ENCODE peak calls at places on chromosomes 13 and 19, in nine cellular contexts. One of them, this sample, is unnamed.

GRCh38 chr19:3012522-3013260 is 16.4 kb downstream of the TLE2 start:
- DNase-seq in psoas muscle: no peak
- DNase-seq in dermis microvascular lymphatic vessel endothelial cell: no peak
- DNase-seq in NCI-H1105: no peak
- DNase-seq in neural progenitor cell: peak; percentile 23
- DNase-seq in adipocyte: no peak
- DNase-seq in T-helper 1 cell: no peak
- DNase-seq in NCI-H1092 treated with DMSO at 0.1 percent for 48 hours: no peak
- DNase-seq in central memory CD4-positive, alpha-beta T cell: no peak
- DNase-seq in this sample: no peak

GRCh38 chr19:38173324-38174041 is 50.5 kb downstream of the DPF1 start:
- DNase-seq in central memory CD4-positive, alpha-beta T cell: no peak
- DNase-seq in dermis microvascular lymphatic vessel endothelial cell: peak; percentile 77
- DNase-seq in psoas muscle: peak; percentile 97
- DNase-seq in neural progenitor cell: no peak
- DNase-seq in adipocyte: no peak
- DNase-seq in NCI-H1092 treated with DMSO at 0.1 percent for 48 hours: peak; percentile 90
- DNase-seq in NCI-H1105: peak; percentile 83
- DNase-seq in T-helper 1 cell: no peak
- DNase-seq in this sample: no peak

GRCh38 chr19:798415-799075 is 1.3 kb downstream of the PTBP1 start:
- DNase-seq in NCI-H1092 treated with DMSO at 0.1 percent for 48 hours: no peak
- DNase-seq in T-helper 1 cell: no peak
- DNase-seq in adipocyte: peak; percentile 59
- DNase-seq in psoas muscle: no peak
- DNase-seq in neural progenitor cell: peak; percentile 41
- DNase-seq in central memory CD4-positive, alpha-beta T cell: no peak
- DNase-seq in dermis microvascular lymphatic vessel endothelial cell: no peak
- DNase-seq in NCI-H1105: no peak
- DNase-seq in this sample: no peak

GRCh38 chr19:37931941-37932655 is 25.1 kb downstream of the SIPA1L3 start:
- DNase-seq in psoas muscle: peak; percentile 58
- DNase-seq in T-helper 1 cell: no peak
- DNase-seq in adipocyte: peak; percentile 34
- DNase-seq in neural progenitor cell: peak; percentile 87
- DNase-seq in central memory CD4-positive, alpha-beta T cell: no peak
- DNase-seq in NCI-H1105: peak; percentile 85
- DNase-seq in dermis microvascular lymphatic vessel endothelial cell: peak; percentile 62
- DNase-seq in NCI-H1092 treated with DMSO at 0.1 percent for 48 hours: peak; percentile 80
- DNase-seq in this sample: peak; percentile 20

GRCh38 chr13:28955264-28955966 is 135.3 kb downstream of the MTUS2 start:
- DNase-seq in psoas muscle: no peak
- DNase-seq in NCI-H1105: no peak
- DNase-seq in T-helper 1 cell: no peak
- DNase-seq in central memory CD4-positive, alpha-beta T cell: no peak
- DNase-seq in NCI-H1092 treated with DMSO at 0.1 percent for 48 hours: no peak
- DNase-seq in dermis microvascular lymphatic vessel endothelial cell: no peak
- DNase-seq in adipocyte: no peak
- DNase-seq in neural progenitor cell: no peak
- DNase-seq in this sample: no peak

GRCh38 chr19:17889609-17890214 is 18.0 kb downstream of the SLC5A5 start:
- DNase-seq in adipocyte: peak; percentile 70
- DNase-seq in psoas muscle: no peak
- DNase-seq in dermis microvascular lymphatic vessel endothelial cell: peak; percentile 62
- DNase-seq in NCI-H1105: no peak
- DNase-seq in neural progenitor cell: peak; percentile 87
- DNase-seq in NCI-H1092 treated with DMSO at 0.1 percent for 48 hours: no peak
- DNase-seq in central memory CD4-positive, alpha-beta T cell: no peak
- DNase-seq in T-helper 1 cell: no peak
- DNase-seq in this sample: peak; percentile 33

GRCh38 chr19:30169196-30169900 is 202.8 kb upstream of the ZNF536 start:
- DNase-seq in T-helper 1 cell: no peak
- DNase-seq in neural progenitor cell: no peak
- DNase-seq in adipocyte: no peak
- DNase-seq in dermis microvascular lymphatic vessel endothelial cell: no peak
- DNase-seq in central memory CD4-positive, alpha-beta T cell: no peak
- DNase-seq in psoas muscle: no peak
- DNase-seq in NCI-H1092 treated with DMSO at 0.1 percent for 48 hours: no peak
- DNase-seq in NCI-H1105: no peak
- DNase-seq in this sample: no peak

GRCh38 chr19:47471381-47471732 is 336 bp downstream of the SLC8A2 start:
- DNase-seq in adipocyte: no peak
- DNase-seq in NCI-H1092 treated with DMSO at 0.1 percent for 48 hours: no peak
- DNase-seq in T-helper 1 cell: no peak
- DNase-seq in psoas muscle: peak; percentile 38
- DNase-seq in central memory CD4-positive, alpha-beta T cell: no peak
- DNase-seq in neural progenitor cell: no peak
- DNase-seq in NCI-H1105: no peak
- DNase-seq in dermis microvascular lymphatic vessel endothelial cell: no peak
- DNase-seq in this sample: no peak

GRCh38 chr19:33152178-33152577 is 20.3 kb downstream of the WDR88 start:
- DNase-seq in T-helper 1 cell: no peak
- DNase-seq in NCI-H1092 treated with DMSO at 0.1 percent for 48 hours: no peak
- DNase-seq in adipocyte: peak; percentile 79
- DNase-seq in neural progenitor cell: no peak
- DNase-seq in dermis microvascular lymphatic vessel endothelial cell: no peak
- DNase-seq in NCI-H1105: no peak
- DNase-seq in central memory CD4-positive, alpha-beta T cell: no peak
- DNase-seq in psoas muscle: no peak
- DNase-seq in this sample: no peak

GRCh38 chr19:16623576-16623975 is 4.4 kb downstream of the MED26 start:
- DNase-seq in central memory CD4-positive, alpha-beta T cell: no peak
- DNase-seq in NCI-H1105: no peak
- DNase-seq in adipocyte: no peak
- DNase-seq in dermis microvascular lymphatic vessel endothelial cell: no peak
- DNase-seq in neural progenitor cell: no peak
- DNase-seq in T-helper 1 cell: no peak
- DNase-seq in psoas muscle: peak; percentile 8
- DNase-seq in NCI-H1092 treated with DMSO at 0.1 percent for 48 hours: no peak
- DNase-seq in this sample: no peak

This sample was measured in EL.